ENCODE peak calls at places on chromosomes 5 and 9, in six cellular contexts. One of them, this sample, is unnamed.

GRCh38 chr5:144083185-144083584 is 87.3 kb downstream of the YIPF5 start:
- DNase-seq in choroid plexus epithelial cell: no peak
- DNase-seq in stimulated activated CD4-positive, alpha-beta T cell treated with anti-CD3 and anti-CD28 coated beads, Interleukin-4, amount 100 ng/mL, for 1 hour: no peak
- DNase-seq in fibroblast of pulmonary artery: no peak
- DNase-seq in SIG-M5: no peak
- DNase-seq in NCI-H2081: no peak
- DNase-seq in this sample: no peak

GRCh38 chr5:129361441-129362025 is 98.6 kb upstream of the ADAMTS19 start:
- DNase-seq in fibroblast of pulmonary artery: peak
- DNase-seq in SIG-M5: no peak
- DNase-seq in choroid plexus epithelial cell: peak
- DNase-seq in stimulated activated CD4-positive, alpha-beta T cell treated with anti-CD3 and anti-CD28 coated beads, Interleukin-4, amount 100 ng/mL, for 1 hour: no peak
- DNase-seq in NCI-H2081: no peak
- DNase-seq in this sample: peak

GRCh38 chr9:105046907-105047651 is 119.1 kb upstream of the ABCA1 start:
- DNase-seq in fibroblast of pulmonary artery: peak
- DNase-seq in SIG-M5: no peak
- DNase-seq in stimulated activated CD4-positive, alpha-beta T cell treated with anti-CD3 and anti-CD28 coated beads, Interleukin-4, amount 100 ng/mL, for 1 hour: no peak
- DNase-seq in choroid plexus epithelial cell: no peak
- DNase-seq in NCI-H2081: peak
- DNase-seq in this sample: no peak

GRCh38 chr5:138668981-138669380 is 84.2 kb upstream of the CTNNA1 start:
- DNase-seq in SIG-M5: no peak
- DNase-seq in choroid plexus epithelial cell: peak
- DNase-seq in stimulated activated CD4-positive, alpha-beta T cell treated with anti-CD3 and anti-CD28 coated beads, Interleukin-4, amount 100 ng/mL, for 1 hour: no peak
- DNase-seq in NCI-H2081: no peak
- DNase-seq in fibroblast of pulmonary artery: no peak
- DNase-seq in this sample: no peak

GRCh38 chr5:139925650-139926640 is 117.2 kb downstream of the NRG2 start:
- DNase-seq in SIG-M5: no peak
- DNase-seq in choroid plexus epithelial cell: no peak
- DNase-seq in fibroblast of pulmonary artery: no peak
- DNase-seq in stimulated activated CD4-positive, alpha-beta T cell treated with anti-CD3 and anti-CD28 coated beads, Interleukin-4, amount 100 ng/mL, for 1 hour: no peak
- DNase-seq in NCI-H2081: no peak
- DNase-seq in this sample: no peak

GRCh38 chr5:141876628-141877477 is 1.4 kb downstream of the PCDH1 start:
- DNase-seq in stimulated activated CD4-positive, alpha-beta T cell treated with anti-CD3 and anti-CD28 coated beads, Interleukin-4, amount 100 ng/mL, for 1 hour: no peak
- DNase-seq in SIG-M5: no peak
- DNase-seq in choroid plexus epithelial cell: no peak
- DNase-seq in fibroblast of pulmonary artery: no peak
- DNase-seq in NCI-H2081: peak
- DNase-seq in this sample: no peak

GRCh38 chr5:103523319-103523718 is 39.3 kb downstream of the NUDT12 start:
- DNase-seq in SIG-M5: no peak
- DNase-seq in fibroblast of pulmonary artery: no peak
- DNase-seq in NCI-H2081: no peak
- DNase-seq in stimulated activated CD4-positive, alpha-beta T cell treated with anti-CD3 and anti-CD28 coated beads, Interleukin-4, amount 100 ng/mL, for 1 hour: no peak
- DNase-seq in choroid plexus epithelial cell: no peak
- DNase-seq in this sample: no peak

GRCh38 chr9:82923410-82924242 is 139.3 kb downstream of the RASEF start:
- DNase-seq in NCI-H2081: peak
- DNase-seq in stimulated activated CD4-positive, alpha-beta T cell treated with anti-CD3 and anti-CD28 coated beads, Interleukin-4, amount 100 ng/mL, for 1 hour: no peak
- DNase-seq in fibroblast of pulmonary artery: no peak
- DNase-seq in SIG-M5: no peak
- DNase-seq in choroid plexus epithelial cell: peak
- DNase-seq in this sample: no peak

GRCh38 chr9:105148328-105149006 is 96.0 kb upstream of the SLC44A1 start:
- DNase-seq in fibroblast of pulmonary artery: no peak
- DNase-seq in NCI-H2081: no peak
- DNase-seq in SIG-M5: no peak
- DNase-seq in stimulated activated CD4-positive, alpha-beta T cell treated with anti-CD3 and anti-CD28 coated beads, Interleukin-4, amount 100 ng/mL, for 1 hour: no peak
- DNase-seq in choroid plexus epithelial cell: no peak
- DNase-seq in this sample: no peak

GRCh38 chr5:136020383-136021015 is 8.3 kb upstream of the TGFBI start:
- DNase-seq in NCI-H2081: no peak
- DNase-seq in fibroblast of pulmonary artery: peak
- DNase-seq in choroid plexus epithelial cell: peak
- DNase-seq in SIG-M5: no peak
- DNase-seq in stimulated activated CD4-positive, alpha-beta T cell treated with anti-CD3 and anti-CD28 coated beads, Interleukin-4, amount 100 ng/mL, for 1 hour: no peak
- DNase-seq in this sample: peak

GRCh38 chr5:134436523-134437339 is 25.1 kb upstream of the CDKN2AIPNL start:
- DNase-seq in fibroblast of pulmonary artery: peak
- DNase-seq in NCI-H2081: peak
- DNase-seq in SIG-M5: no peak
- DNase-seq in stimulated activated CD4-positive, alpha-beta T cell treated with anti-CD3 and anti-CD28 coated beads, Interleukin-4, amount 100 ng/mL, for 1 hour: peak
- DNase-seq in choroid plexus epithelial cell: peak
- DNase-seq in this sample: peak

GRCh38 chr9:130352081-130352480 is 86.5 kb downstream of the HMCN2 start:
- DNase-seq in SIG-M5: no peak
- DNase-seq in fibroblast of pulmonary artery: no peak
- DNase-seq in choroid plexus epithelial cell: peak
- DNase-seq in stimulated activated CD4-positive, alpha-beta T cell treated with anti-CD3 and anti-CD28 coated beads, Interleukin-4, amount 100 ng/mL, for 1 hour: no peak
- DNase-seq in NCI-H2081: no peak
- DNase-seq in this sample: no peak

GRCh38 chr9:134130503-134131375 is 5.1 kb upstream of the WDR5 start:
- DNase-seq in SIG-M5: no peak
- DNase-seq in choroid plexus epithelial cell: no peak
- DNase-seq in fibroblast of pulmonary artery: no peak
- DNase-seq in NCI-H2081: no peak
- DNase-seq in stimulated activated CD4-positive, alpha-beta T cell treated with anti-CD3 and anti-CD28 coated beads, Interleukin-4, amount 100 ng/mL, for 1 hour: no peak
- DNase-seq in this sample: peak

GRCh38 chr5:180642181-180643140 is 6.9 kb downstream of the FLT4 start:
- DNase-seq in stimulated activated CD4-positive, alpha-beta T cell treated with anti-CD3 and anti-CD28 coated beads, Interleukin-4, amount 100 ng/mL, for 1 hour: no peak
- DNase-seq in fibroblast of pulmonary artery: no peak
- DNase-seq in choroid plexus epithelial cell: no peak
- DNase-seq in NCI-H2081: no peak
- DNase-seq in SIG-M5: no peak
- DNase-seq in this sample: no peak

GRCh38 chr5:35908814-35909213 is 29.6 kb downstream of the CAPSL start:
- DNase-seq in stimulated activated CD4-positive, alpha-beta T cell treated with anti-CD3 and anti-CD28 coated beads, Interleukin-4, amount 100 ng/mL, for 1 hour: no peak
- DNase-seq in choroid plexus epithelial cell: no peak
- DNase-seq in NCI-H2081: no peak
- DNase-seq in SIG-M5: no peak
- DNase-seq in fibroblast of pulmonary artery: no peak
- DNase-seq in this sample: peak

GRCh38 chr9:84669008-84669292 is 579 bp upstream of the NTRK2 start:
- DNase-seq in stimulated activated CD4-positive, alpha-beta T cell treated with anti-CD3 and anti-CD28 coated beads, Interleukin-4, amount 100 ng/mL, for 1 hour: no peak
- DNase-seq in SIG-M5: no peak
- DNase-seq in fibroblast of pulmonary artery: no peak
- DNase-seq in NCI-H2081: no peak
- DNase-seq in choroid plexus epithelial cell: peak
- DNase-seq in this sample: no peak

GRCh38 chr5:132813599-132814440 is 718 bp downstream of the SOWAHA start:
- DNase-seq in SIG-M5: no peak
- DNase-seq in NCI-H2081: peak
- DNase-seq in stimulated activated CD4-positive, alpha-beta T cell treated with anti-CD3 and anti-CD28 coated beads, Interleukin-4, amount 100 ng/mL, for 1 hour: no peak
- DNase-seq in choroid plexus epithelial cell: peak
- DNase-seq in fibroblast of pulmonary artery: no peak
- DNase-seq in this sample: peak

GRCh38 chr5:124546643-124547042 is 199.8 kb downstream of the ZNF608 start:
- DNase-seq in stimulated activated CD4-positive, alpha-beta T cell treated with anti-CD3 and anti-CD28 coated beads, Interleukin-4, amount 100 ng/mL, for 1 hour: no peak
- DNase-seq in fibroblast of pulmonary artery: peak
- DNase-seq in choroid plexus epithelial cell: peak
- DNase-seq in SIG-M5: no peak
- DNase-seq in NCI-H2081: no peak
- DNase-seq in this sample: peak

GRCh38 chr5:120509056-120509455 is 45.0 kb downstream of the PRR16 start:
- DNase-seq in NCI-H2081: no peak
- DNase-seq in choroid plexus epithelial cell: peak
- DNase-seq in fibroblast of pulmonary artery: no peak
- DNase-seq in SIG-M5: no peak
- DNase-seq in stimulated activated CD4-positive, alpha-beta T cell treated with anti-CD3 and anti-CD28 coated beads, Interleukin-4, amount 100 ng/mL, for 1 hour: no peak
- DNase-seq in this sample: no peak

GRCh38 chr5:134258896-134259295 is 33.0 kb upstream of the PPP2CA start:
- DNase-seq in choroid plexus epithelial cell: peak
- DNase-seq in SIG-M5: no peak
- DNase-seq in stimulated activated CD4-positive, alpha-beta T cell treated with anti-CD3 and anti-CD28 coated beads, Interleukin-4, amount 100 ng/mL, for 1 hour: no peak
- DNase-seq in NCI-H2081: no peak
- DNase-seq in fibroblast of pulmonary artery: peak
- DNase-seq in this sample: peak

GRCh38 chr5:68071731-68072130 is 143.8 kb upstream of the PIK3R1 start:
- DNase-seq in fibroblast of pulmonary artery: no peak
- DNase-seq in choroid plexus epithelial cell: no peak
- DNase-seq in stimulated activated CD4-positive, alpha-beta T cell treated with anti-CD3 and anti-CD28 coated beads, Interleukin-4, amount 100 ng/mL, for 1 hour: no peak
- DNase-seq in NCI-H2081: no peak
- DNase-seq in SIG-M5: no peak
- DNase-seq in this sample: peak

GRCh38 chr5:79111387-79111959 is at the start of gene BHMT:
- DNase-seq in choroid plexus epithelial cell: no peak
- DNase-seq in SIG-M5: no peak
- DNase-seq in NCI-H2081: no peak
- DNase-seq in fibroblast of pulmonary artery: no peak
- DNase-seq in stimulated activated CD4-positive, alpha-beta T cell treated with anti-CD3 and anti-CD28 coated beads, Interleukin-4, amount 100 ng/mL, for 1 hour: no peak
- DNase-seq in this sample: no peak

GRCh38 chr5:17308326-17309065 is 91.1 kb downstream of the BASP1 start:
- DNase-seq in fibroblast of pulmonary artery: no peak
- DNase-seq in NCI-H2081: no peak
- DNase-seq in SIG-M5: no peak
- DNase-seq in choroid plexus epithelial cell: no peak
- DNase-seq in stimulated activated CD4-positive, alpha-beta T cell treated with anti-CD3 and anti-CD28 coated beads, Interleukin-4, amount 100 ng/mL, for 1 hour: no peak
- DNase-seq in this sample: no peak

GRCh38 chr9:20662156-20662555 is 21.9 kb upstream of the FOCAD start:
- DNase-seq in fibroblast of pulmonary artery: no peak
- DNase-seq in NCI-H2081: peak
- DNase-seq in stimulated activated CD4-positive, alpha-beta T cell treated with anti-CD3 and anti-CD28 coated beads, Interleukin-4, amount 100 ng/mL, for 1 hour: no peak
- DNase-seq in SIG-M5: no peak
- DNase-seq in choroid plexus epithelial cell: no peak
- DNase-seq in this sample: no peak

GRCh38 chr5:69467442-69468225 is 25.0 kb upstream of the OCLN start:
- DNase-seq in SIG-M5: no peak
- DNase-seq in stimulated activated CD4-positive, alpha-beta T cell treated with anti-CD3 and anti-CD28 coated beads, Interleukin-4, amount 100 ng/mL, for 1 hour: no peak
- DNase-seq in choroid plexus epithelial cell: peak
- DNase-seq in fibroblast of pulmonary artery: no peak
- DNase-seq in NCI-H2081: no peak
- DNase-seq in this sample: peak

GRCh38 chr5:24905123-24905522 is 260.3 kb upstream of the CDH10 start:
- DNase-seq in NCI-H2081: no peak
- DNase-seq in stimulated activated CD4-positive, alpha-beta T cell treated with anti-CD3 and anti-CD28 coated beads, Interleukin-4, amount 100 ng/mL, for 1 hour: no peak
- DNase-seq in choroid plexus epithelial cell: no peak
- DNase-seq in fibroblast of pulmonary artery: peak
- DNase-seq in SIG-M5: peak
- DNase-seq in this sample: no peak

This sample was measured in cardiac muscle cell.